ENCODE peak calls at places on chromosome 10, in four cellular contexts. R is iPS DF 6.9, I is heart right ventricle, U is adrenal gland. V is an unnamed sample.

GRCh38 chr10:127424594-127425264 is 124.4 kb upstream of the NPS start:
- DNase-seq in I (no peak), U (no peak), R (no peak), V (no peak)

GRCh38 chr10:72308320-72308987 is 34.7 kb downstream of the DDIT4 start:
- DNase-seq in U (peak; percentile 82), R (no peak), I (peak; percentile 60), V (peak; percentile 96)

GRCh38 chr10:93749218-93749799 is 8.4 kb upstream of the LGI1 start:
- DNase-seq in U (peak; percentile 56), R (peak; percentile 37), I (no peak), V (no peak)

GRCh38 chr10:123621492-123621891 is 44.7 kb upstream of the GPR26 start:
- DNase-seq in R (no peak), I (no peak), U (no peak), V (no peak)

GRCh38 chr10:30027057-30028005 is 32.1 kb downstream of the JCAD start:
- DNase-seq in U (peak; percentile 48), R (no peak), I (peak; percentile 57), V (peak; percentile 84)

GRCh38 chr10:91210435-91210834 is 10.0 kb upstream of the PCGF5 start:
- DNase-seq in U (peak; percentile 34), I (no peak), R (no peak), V (no peak)

GRCh38 chr10:89540550-89540949 is 5.2 kb upstream of the SLC16A12 start:
- DNase-seq in I (no peak), R (no peak), U (no peak), V (no peak)

GRCh38 chr10:123517901-123518300 is 148.3 kb upstream of the GPR26 start:
- DNase-seq in R (no peak), I (no peak), U (no peak), V (no peak)

GRCh38 chr10:72162978-72163377 is 52.8 kb upstream of the ANAPC16 start:
- DNase-seq in U (no peak), R (no peak), I (no peak), V (no peak)

GRCh38 chr10:103566536-103566935 is 73.0 kb downstream of the NEURL1 start:
- DNase-seq in R (no peak), I (no peak), U (no peak), V (no peak)

GRCh38 chr10:75497997-75498797 is 66.8 kb downstream of the LRMDA start:
- DNase-seq in U (peak; percentile 93), R (no peak), I (no peak), V (no peak)

GRCh38 chr10:60473557-60473956 is 83.9 kb upstream of the ANK3 start:
- DNase-seq in U (no peak), I (no peak), R (no peak), V (no peak)

GRCh38 chr10:43598447-43598846 is 7.8 kb upstream of the ZNF485 start:
- DNase-seq in R (no peak), I (peak; percentile 59), U (peak; percentile 61), V (no peak)

GRCh38 chr10:3805227-3805790 is 20.3 kb upstream of the KLF6 start:
- DNase-seq in R (no peak), U (no peak), I (peak; percentile 23), V (peak; percentile 11)

GRCh38 chr10:95542761-95543160 is 18.4 kb downstream of the SORBS1 start:
- DNase-seq in I (no peak), U (no peak), R (no peak), V (no peak)

GRCh38 chr10:24737001-24737400 is 13.3 kb upstream of the ARHGAP21 start:
- DNase-seq in I (no peak), R (no peak), U (no peak), V (no peak)

GRCh38 chr10:110533149-110533548 is 34.3 kb upstream of the SMC3 start:
- DNase-seq in R (no peak), U (no peak), I (no peak), V (peak; percentile 52)

GRCh38 chr10:8435186-8436055 is 380.9 kb downstream of the GATA3 start:
- DNase-seq in U (no peak), R (no peak), I (no peak), V (no peak)

GRCh38 chr10:48807786-48808185 is 123.1 kb downstream of the WDFY4 start:
- DNase-seq in I (no peak), U (no peak), R (no peak), V (no peak)

GRCh38 chr10:34648919-34649318 is 166.2 kb downstream of the PARD3 start:
- DNase-seq in U (no peak), R (no peak), I (no peak), V (no peak)

GRCh38 chr10:110226555-110226925 is 19.1 kb downstream of the MXI1 start:
- DNase-seq in R (no peak), U (peak; percentile 95), I (peak; percentile 93), V (peak; percentile 90)

GRCh38 chr10:5071411-5072198 is 22.6 kb upstream of the AKR1C3 start:
- DNase-seq in R (no peak), U (peak; percentile 86), I (peak; percentile 91), V (no peak)

GRCh38 chr10:88424881-88425280 is 158.2 kb downstream of the RNLS start:
- DNase-seq in U (no peak), R (no peak), I (no peak), V (no peak)

GRCh38 chr10:1657500-1657899 is 79.8 kb downstream of the ADARB2 start:
- DNase-seq in U (no peak), I (no peak), R (no peak), V (no peak)

GRCh38 chr10:29627201-29628105 is 7.3 kb downstream of the SVIL start:
- DNase-seq in I (no peak), R (no peak), U (no peak), V (no peak)

GRCh38 chr10:102777696-102778530 is 34.2 kb downstream of the WBP1L start:
- DNase-seq in U (no peak), R (no peak), I (no peak), V (no peak)

DNA sequence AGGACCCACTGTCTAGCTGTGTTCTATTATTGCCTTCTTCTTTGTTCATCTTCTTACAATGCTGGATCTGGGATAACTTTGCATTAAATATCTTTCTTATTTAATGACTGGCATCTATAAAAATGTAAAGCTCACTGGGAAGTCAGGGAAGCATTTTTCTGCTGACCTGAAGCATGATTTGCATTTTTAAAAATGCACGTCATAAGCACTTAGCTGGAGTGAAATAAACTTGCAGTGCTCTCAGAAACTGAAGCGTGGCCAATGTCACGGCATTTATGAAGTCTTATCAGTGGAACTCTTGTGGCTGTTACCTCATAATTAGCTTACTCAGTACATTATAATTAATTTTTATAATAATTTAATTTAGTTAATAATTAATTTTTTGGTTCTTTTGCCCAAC is 59.1 kb downstream of the FRMD4A start:
- DNase-seq in U (no peak), R (no peak), I (no peak), V (no peak)
- H3K4me3 ChIP-seq in U (no peak overlapping the region), R (no peak overlapping the region), I (no peak overlapping the region), V (no peak overlapping the region)

GRCh38 chr10:114974625-114975421 is 36.8 kb downstream of the TRUB1 start:
- DNase-seq in U (peak; percentile 13), R (no peak), I (no peak), V (no peak)

GRCh38 chr10:114967071-114967470 is 29.1 kb downstream of the TRUB1 start:
- DNase-seq in U (no peak), R (no peak), I (no peak), V (no peak)

DNA sequence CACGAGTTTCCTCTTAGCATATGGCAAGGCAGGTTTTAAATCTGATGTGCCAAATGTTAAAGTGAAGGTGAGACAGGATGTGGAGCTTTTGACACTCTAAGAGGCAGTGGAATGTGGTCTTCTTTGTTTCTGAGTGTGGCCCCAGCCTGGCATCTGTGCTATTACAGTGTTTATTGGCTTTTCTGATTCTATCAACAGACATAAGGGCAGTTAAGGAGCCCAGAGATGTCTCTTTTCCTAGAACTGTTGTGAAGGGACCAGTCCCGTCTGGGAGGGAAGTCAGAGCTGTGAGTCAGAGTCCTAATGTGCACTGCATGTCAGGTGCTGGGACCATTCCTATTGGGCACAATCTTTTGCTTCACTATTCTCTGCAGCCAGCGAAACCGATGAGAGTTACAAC is 32.5 kb downstream of the TRUB1 start:
- DNase-seq in I (peak; percentile 15), U (peak; percentile 38), R (peak; percentile 2), V (no peak)
- H3K27ac ChIP-seq in I (peak overlapping the region; percentile 34), U (no peak overlapping the region), R (no peak overlapping the region), V (no peak overlapping the region)

GRCh38 chr10:132336064-132336746 is 4.2 kb downstream of the LRRC27 start:
- DNase-seq in R (no peak), U (no peak), I (no peak), V (no peak)
- H3K4me3 ChIP-seq in R (no peak overlapping the region), U (no peak overlapping the region), I (peak overlapping the region; percentile 48), V (no peak overlapping the region)

GRCh38 chr10:108050626-108051025 is 886.1 kb upstream of the SORCS1 start:
- DNase-seq in R (no peak), I (no peak), U (no peak), V (no peak)

GRCh38 chr10:108051218-108051617 is 886.7 kb upstream of the SORCS1 start:
- DNase-seq in I (no peak), U (no peak), R (no peak), V (no peak)

GRCh38 chr10:108048898-108049297 is 884.4 kb upstream of the SORCS1 start:
- DNase-seq in I (no peak), R (no peak), U (no peak), V (no peak)

GRCh38 chr10:108052981-108053380 is 888.5 kb upstream of the SORCS1 start:
- DNase-seq in I (no peak), U (no peak), R (no peak), V (no peak)

DNA sequence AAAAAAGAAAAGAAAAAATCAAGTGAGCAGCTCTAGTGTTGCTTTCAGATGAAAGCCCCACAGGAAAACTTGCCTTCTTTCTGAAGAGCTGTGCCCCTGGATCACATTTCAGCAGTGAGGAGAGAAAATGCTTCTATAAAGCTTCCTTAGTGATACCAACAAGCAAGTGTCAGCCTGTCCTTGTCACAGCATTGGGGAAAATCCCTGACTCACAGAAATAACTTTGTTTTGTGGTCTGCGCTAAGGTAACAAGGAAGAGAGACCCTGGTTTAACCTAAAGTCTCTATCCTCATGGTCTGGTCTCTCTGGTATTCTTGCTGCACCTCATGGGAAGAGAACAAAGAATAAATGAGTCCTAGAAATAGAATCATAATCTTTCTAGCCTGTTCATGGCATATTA is 885.2 kb upstream of the SORCS1 start:
- DNase-seq in R (no peak), I (no peak), U (no peak), V (no peak)
- H3K27ac ChIP-seq in R (no peak overlapping the region), I (no peak overlapping the region), U (no peak overlapping the region), V (no peak overlapping the region)

GRCh38 chr10:133327651-133328357 is 8.9 kb downstream of the CALY start:
- DNase-seq in U (no peak), I (no peak), R (no peak), V (no peak)

GRCh38 chr10:133328358-133329343 is 8.0 kb downstream of the CALY start:
- DNase-seq in U (no peak), R (no peak), I (no peak), V (no peak)

GRCh38 chr10:133332936-133333699 is 3.6 kb downstream of the CALY start:
- DNase-seq in U (no peak), I (no peak), R (no peak), V (no peak)

GRCh38 chr10:133326745-133327650 is 9.7 kb downstream of the CALY start:
- DNase-seq in R (no peak), U (no peak), I (no peak), V (no peak)

GRCh38 chr10:133329401-133330202 is 7.1 kb downstream of the CALY start:
- DNase-seq in U (peak; percentile 86), R (peak; percentile 74), I (peak; percentile 82), V (peak; percentile 80)
- H3K4me3 ChIP-seq in U (no peak overlapping the region), R (no peak overlapping the region), I (no peak overlapping the region), V (no peak overlapping the region)

DNA sequence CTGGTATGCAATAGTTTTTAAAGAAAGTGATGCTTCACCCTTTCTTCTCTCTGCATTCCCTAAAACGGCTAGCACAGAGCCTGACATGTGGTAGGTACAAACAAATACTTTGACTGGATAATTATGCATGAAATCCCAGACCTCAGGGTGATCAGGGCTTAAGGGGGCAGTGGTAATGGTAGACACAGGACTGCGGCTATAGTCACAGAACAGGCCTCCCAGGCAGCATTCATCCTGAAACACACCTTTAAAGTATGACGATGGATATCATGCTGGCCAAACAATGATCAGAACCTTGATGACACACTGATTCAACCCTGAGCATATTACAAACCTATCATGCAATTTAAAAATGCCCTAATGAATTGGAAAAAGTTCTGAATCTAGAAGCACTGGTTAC is 110.8 kb downstream of the PIP4K2A start:
- DNase-seq in I (no peak), U (no peak), R (no peak), V (no peak)
- H3K27ac ChIP-seq in I (no peak overlapping the region), U (no peak overlapping the region), R (no peak overlapping the region), V (no peak overlapping the region)

V was measured in HL-60.